ENCODE peak calls at places on chromosomes 6 and 20, in ten cellular contexts. One of them, this sample, is unnamed.

GRCh38 chr6:108690326-108691000 is 129.7 kb downstream of the FOXO3 start:
- DNase-seq in AG04450: no peak
- DNase-seq in heart right ventricle: no peak
- DNase-seq in heart left ventricle: no peak
- DNase-seq in ascending aorta: no peak
- DNase-seq in sigmoid colon: no peak
- DNase-seq in HepG2: no peak
- DNase-seq in mammary epithelial cell: peak; percentile 61
- DNase-seq in GM23338: no peak
- DNase-seq in CD8-positive, alpha-beta T cell: no peak
- DNase-seq in this sample: peak; percentile 53

GRCh38 chr6:41560440-41561192 is 14.4 kb downstream of the FOXP4 start:
- DNase-seq in sigmoid colon: peak; percentile 84
- DNase-seq in HepG2: no peak
- DNase-seq in heart right ventricle: peak; percentile 75
- DNase-seq in ascending aorta: no peak
- DNase-seq in mammary epithelial cell: no peak
- DNase-seq in GM23338: peak; percentile 92
- DNase-seq in heart left ventricle: peak; percentile 84
- DNase-seq in CD8-positive, alpha-beta T cell: peak; percentile 67
- DNase-seq in AG04450: no peak
- DNase-seq in this sample: peak; percentile 74

GRCh38 chr6:130076512-130076911 is 58.1 kb downstream of the L3MBTL3 start:
- DNase-seq in mammary epithelial cell: no peak
- DNase-seq in CD8-positive, alpha-beta T cell: no peak
- DNase-seq in sigmoid colon: no peak
- DNase-seq in AG04450: peak; percentile 1
- DNase-seq in HepG2: peak; percentile 6
- DNase-seq in heart right ventricle: no peak
- DNase-seq in GM23338: no peak
- DNase-seq in ascending aorta: no peak
- DNase-seq in heart left ventricle: no peak
- DNase-seq in this sample: no peak

GRCh38 chr20:25191051-25191450 is 4.5 kb upstream of the ENTPD6 start:
- DNase-seq in GM23338: no peak
- DNase-seq in sigmoid colon: no peak
- DNase-seq in AG04450: no peak
- DNase-seq in mammary epithelial cell: no peak
- DNase-seq in CD8-positive, alpha-beta T cell: no peak
- DNase-seq in HepG2: no peak
- DNase-seq in heart right ventricle: peak; percentile 55
- DNase-seq in heart left ventricle: no peak
- DNase-seq in ascending aorta: no peak
- DNase-seq in this sample: no peak

GRCh38 chr20:63881451-63882226 is 13.3 kb upstream of the DNAJC5 start:
- DNase-seq in ascending aorta: no peak
- DNase-seq in AG04450: no peak
- DNase-seq in mammary epithelial cell: no peak
- DNase-seq in CD8-positive, alpha-beta T cell: no peak
- DNase-seq in heart right ventricle: no peak
- DNase-seq in GM23338: peak; percentile 40
- DNase-seq in HepG2: no peak
- DNase-seq in heart left ventricle: no peak
- DNase-seq in sigmoid colon: no peak
- DNase-seq in this sample: no peak

GRCh38 chr6:33926451-33926850 is 122.6 kb upstream of the MLN start:
- DNase-seq in HepG2: no peak
- DNase-seq in CD8-positive, alpha-beta T cell: no peak
- DNase-seq in heart left ventricle: no peak
- DNase-seq in mammary epithelial cell: peak; percentile 6
- DNase-seq in GM23338: peak; percentile 88
- DNase-seq in ascending aorta: no peak
- DNase-seq in heart right ventricle: no peak
- DNase-seq in AG04450: no peak
- DNase-seq in sigmoid colon: no peak
- DNase-seq in this sample: no peak

GRCh38 chr20:53736757-53737403 is 143.2 kb upstream of the ZNF217 start:
- DNase-seq in HepG2: no peak
- DNase-seq in mammary epithelial cell: peak; percentile 57
- DNase-seq in GM23338: peak; percentile 80
- DNase-seq in heart left ventricle: no peak
- DNase-seq in sigmoid colon: no peak
- DNase-seq in AG04450: no peak
- DNase-seq in heart right ventricle: no peak
- DNase-seq in CD8-positive, alpha-beta T cell: no peak
- DNase-seq in ascending aorta: no peak
- DNase-seq in this sample: no peak

GRCh38 chr6:116562614-116563013 is 8.7 kb upstream of the RWDD1 start:
- DNase-seq in CD8-positive, alpha-beta T cell: no peak
- DNase-seq in heart right ventricle: no peak
- DNase-seq in sigmoid colon: no peak
- DNase-seq in heart left ventricle: no peak
- DNase-seq in ascending aorta: no peak
- DNase-seq in mammary epithelial cell: no peak
- DNase-seq in GM23338: no peak
- DNase-seq in AG04450: no peak
- DNase-seq in HepG2: no peak
- DNase-seq in this sample: peak; percentile 77

DNA sequence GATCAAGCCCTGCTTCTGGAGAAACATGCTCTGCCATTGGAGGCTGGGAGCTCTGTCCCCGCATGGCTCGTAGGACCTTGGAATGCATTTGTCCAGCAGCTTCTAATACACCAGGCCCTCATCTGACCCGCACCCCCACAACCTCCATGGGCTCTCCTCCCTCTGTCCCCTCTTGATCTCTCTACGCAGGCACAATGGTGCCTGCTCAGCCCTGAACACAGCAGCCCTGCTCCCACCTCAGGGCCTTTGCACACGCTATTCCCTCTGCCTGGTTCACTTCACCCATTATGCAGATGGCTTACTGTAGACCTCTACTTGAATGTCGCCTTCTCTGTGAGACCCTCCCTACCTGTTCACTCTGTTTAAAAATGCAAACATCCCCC is 27.0 kb upstream of the PTGIS start:
- DNase-seq in CD8-positive, alpha-beta T cell: no peak
- DNase-seq in HepG2: no peak
- DNase-seq in ascending aorta: no peak
- DNase-seq in heart right ventricle: no peak
- DNase-seq in mammary epithelial cell: no peak
- DNase-seq in GM23338: no peak
- DNase-seq in heart left ventricle: no peak
- DNase-seq in AG04450: no peak
- DNase-seq in sigmoid colon: no peak
- DNase-seq in this sample: no peak
- H3K27me3 ChIP-seq in CD8-positive, alpha-beta T cell: no peaks in the 10 kb centered on the region
- H3K27me3 ChIP-seq in HepG2: no peaks in the 10 kb centered on the region
- H3K27me3 ChIP-seq in ascending aorta: no peaks in the 10 kb centered on the region
- H3K27me3 ChIP-seq in heart right ventricle: no peaks in the 10 kb centered on the region
- H3K27me3 ChIP-seq in mammary epithelial cell: no peaks in the 10 kb centered on the region
- H3K27me3 ChIP-seq in GM23338: no peaks in the 10 kb centered on the region
- H3K27me3 ChIP-seq in heart left ventricle: no peaks in the 10 kb centered on the region
- H3K27me3 ChIP-seq in AG04450: no peaks in the 10 kb centered on the region
- H3K27me3 ChIP-seq in sigmoid colon: no peaks in the 10 kb centered on the region
- H3K27me3 ChIP-seq in this sample: no peaks in the 10 kb centered on the region

GRCh38 chr6:27770724-27771123 is 141.5 kb downstream of the OR2B2 start:
- DNase-seq in ascending aorta: no peak
- DNase-seq in mammary epithelial cell: no peak
- DNase-seq in heart right ventricle: no peak
- DNase-seq in sigmoid colon: no peak
- DNase-seq in heart left ventricle: no peak
- DNase-seq in AG04450: no peak
- DNase-seq in HepG2: no peak
- DNase-seq in GM23338: peak; percentile 95
- DNase-seq in CD8-positive, alpha-beta T cell: no peak
- DNase-seq in this sample: no peak

GRCh38 chr6:27768556-27768955 is 143.6 kb downstream of the OR2B2 start:
- DNase-seq in AG04450: no peak
- DNase-seq in mammary epithelial cell: no peak
- DNase-seq in GM23338: no peak
- DNase-seq in heart right ventricle: no peak
- DNase-seq in ascending aorta: no peak
- DNase-seq in HepG2: no peak
- DNase-seq in sigmoid colon: no peak
- DNase-seq in CD8-positive, alpha-beta T cell: no peak
- DNase-seq in heart left ventricle: no peak
- DNase-seq in this sample: no peak

GRCh38 chr6:27775796-27776184 is 136.4 kb downstream of the OR2B2 start:
- DNase-seq in CD8-positive, alpha-beta T cell: no peak
- DNase-seq in heart right ventricle: no peak
- DNase-seq in HepG2: no peak
- DNase-seq in GM23338: no peak
- DNase-seq in heart left ventricle: no peak
- DNase-seq in mammary epithelial cell: peak; percentile 34
- DNase-seq in sigmoid colon: no peak
- DNase-seq in ascending aorta: no peak
- DNase-seq in AG04450: no peak
- DNase-seq in this sample: no peak

GRCh38 chr6:27771240-27771639 is 141.0 kb downstream of the OR2B2 start:
- DNase-seq in AG04450: no peak
- DNase-seq in HepG2: no peak
- DNase-seq in GM23338: no peak
- DNase-seq in CD8-positive, alpha-beta T cell: no peak
- DNase-seq in mammary epithelial cell: no peak
- DNase-seq in heart left ventricle: no peak
- DNase-seq in ascending aorta: no peak
- DNase-seq in heart right ventricle: no peak
- DNase-seq in sigmoid colon: no peak
- DNase-seq in this sample: no peak

DNA sequence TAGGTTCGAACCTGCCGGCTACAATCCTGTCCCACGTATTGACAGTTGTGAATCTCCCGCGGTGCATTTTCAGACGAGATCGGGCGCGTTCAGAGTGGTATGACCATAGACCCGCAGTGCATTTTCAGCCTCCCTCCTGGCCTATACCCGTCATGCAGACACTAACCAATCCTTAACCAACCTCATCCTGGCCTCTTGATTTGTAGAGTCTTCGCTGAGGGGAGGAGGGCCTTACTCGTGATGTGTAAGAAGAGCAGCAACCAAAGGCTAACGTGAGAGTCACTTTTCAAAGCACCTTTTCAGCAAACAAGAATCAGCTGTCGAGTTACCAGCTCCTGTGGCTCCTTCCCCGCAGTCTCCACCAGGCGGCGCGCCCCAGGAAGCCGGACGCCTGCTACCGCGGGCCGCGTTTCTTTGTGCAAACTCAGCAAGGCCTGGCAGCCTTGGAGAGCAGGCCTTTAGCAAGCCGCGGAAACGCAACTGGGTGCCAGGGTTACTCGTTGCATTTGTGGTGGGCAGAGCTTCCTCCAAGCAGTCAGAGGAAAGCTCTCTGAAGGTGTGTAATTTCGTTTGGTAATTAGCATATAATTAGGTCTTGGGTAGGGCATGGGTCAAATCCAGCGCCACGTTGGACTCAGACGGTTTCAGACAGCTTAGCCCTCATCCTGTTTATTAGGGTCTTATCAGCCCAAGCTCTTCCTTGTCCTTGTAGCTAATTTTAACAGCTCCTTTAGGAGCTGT is 139.8 kb downstream of the OR2B2 start:
- DNase-seq in AG04450: peak; percentile 66
- DNase-seq in ascending aorta: peak; percentile 51
- DNase-seq in CD8-positive, alpha-beta T cell: peak; percentile 79
- DNase-seq in heart right ventricle: peak; percentile 88
- DNase-seq in heart left ventricle: peak; percentile 94
- DNase-seq in HepG2: peak; percentile 81
- DNase-seq in mammary epithelial cell: peak; percentile 90
- DNase-seq in GM23338: peak; percentile 95
- DNase-seq in sigmoid colon: peak; percentile 91
- DNase-seq in this sample: peak; percentile 89
- H3K27ac ChIP-seq in AG04450: no peak overlapping the region
- H3K27ac ChIP-seq in ascending aorta: no peak overlapping the region
- H3K27ac ChIP-seq in CD8-positive, alpha-beta T cell: no peak overlapping the region
- H3K27ac ChIP-seq in heart right ventricle: no peak overlapping the region
- H3K27ac ChIP-seq in heart left ventricle: no peak overlapping the region
- H3K27ac ChIP-seq in HepG2: peak overlapping the region; percentile 56
- H3K27ac ChIP-seq in mammary epithelial cell: no peak overlapping the region
- H3K27ac ChIP-seq in GM23338: no peak overlapping the region
- H3K27ac ChIP-seq in sigmoid colon: no peak overlapping the region
- H3K27ac ChIP-seq in this sample: no peak overlapping the region

GRCh38 chr6:558089-558488 is 98.8 kb downstream of the HUS1B start:
- DNase-seq in GM23338: no peak
- DNase-seq in heart left ventricle: no peak
- DNase-seq in heart right ventricle: no peak
- DNase-seq in HepG2: no peak
- DNase-seq in CD8-positive, alpha-beta T cell: no peak
- DNase-seq in sigmoid colon: no peak
- DNase-seq in ascending aorta: no peak
- DNase-seq in mammary epithelial cell: no peak
- DNase-seq in AG04450: no peak
- DNase-seq in this sample: no peak
- TF ChIP-seq CTCF in GM23338: no peak
- TF ChIP-seq CTCF in heart left ventricle: peak; percentile 8
- TF ChIP-seq CTCF in heart right ventricle: peak; percentile 26
- TF ChIP-seq CTCF in HepG2: no peak
- TF ChIP-seq CTCF in CD8-positive, alpha-beta T cell: no peak
- TF ChIP-seq CTCF in sigmoid colon: no peak
- TF ChIP-seq CTCF in ascending aorta: no peak
- TF ChIP-seq CTCF in mammary epithelial cell: peak; percentile 7
- TF ChIP-seq CTCF in AG04450: peak; percentile 31
- TF ChIP-seq CTCF in this sample: peak; percentile 31

GRCh38 chr20:44851545-44851944 is 34.0 kb upstream of the YWHAB start:
- DNase-seq in ascending aorta: no peak
- DNase-seq in mammary epithelial cell: no peak
- DNase-seq in sigmoid colon: no peak
- DNase-seq in GM23338: no peak
- DNase-seq in AG04450: no peak
- DNase-seq in CD8-positive, alpha-beta T cell: no peak
- DNase-seq in heart left ventricle: no peak
- DNase-seq in heart right ventricle: no peak
- DNase-seq in HepG2: no peak
- DNase-seq in this sample: no peak

GRCh38 chr20:44850272-44850671 is 35.2 kb upstream of the YWHAB start:
- DNase-seq in mammary epithelial cell: no peak
- DNase-seq in AG04450: no peak
- DNase-seq in heart right ventricle: no peak
- DNase-seq in HepG2: no peak
- DNase-seq in ascending aorta: no peak
- DNase-seq in GM23338: no peak
- DNase-seq in CD8-positive, alpha-beta T cell: no peak
- DNase-seq in sigmoid colon: no peak
- DNase-seq in heart left ventricle: no peak
- DNase-seq in this sample: no peak

GRCh38 chr20:44848254-44849015 is 37.1 kb upstream of the YWHAB start:
- DNase-seq in HepG2: no peak
- DNase-seq in heart right ventricle: no peak
- DNase-seq in GM23338: no peak
- DNase-seq in heart left ventricle: no peak
- DNase-seq in ascending aorta: no peak
- DNase-seq in sigmoid colon: no peak
- DNase-seq in CD8-positive, alpha-beta T cell: no peak
- DNase-seq in mammary epithelial cell: peak; percentile 23
- DNase-seq in AG04450: no peak
- DNase-seq in this sample: no peak

GRCh38 chr20:44850883-44851282 is 34.6 kb upstream of the YWHAB start:
- DNase-seq in mammary epithelial cell: no peak
- DNase-seq in sigmoid colon: no peak
- DNase-seq in AG04450: no peak
- DNase-seq in CD8-positive, alpha-beta T cell: no peak
- DNase-seq in ascending aorta: no peak
- DNase-seq in heart left ventricle: no peak
- DNase-seq in GM23338: no peak
- DNase-seq in HepG2: no peak
- DNase-seq in heart right ventricle: no peak
- DNase-seq in this sample: no peak

DNA sequence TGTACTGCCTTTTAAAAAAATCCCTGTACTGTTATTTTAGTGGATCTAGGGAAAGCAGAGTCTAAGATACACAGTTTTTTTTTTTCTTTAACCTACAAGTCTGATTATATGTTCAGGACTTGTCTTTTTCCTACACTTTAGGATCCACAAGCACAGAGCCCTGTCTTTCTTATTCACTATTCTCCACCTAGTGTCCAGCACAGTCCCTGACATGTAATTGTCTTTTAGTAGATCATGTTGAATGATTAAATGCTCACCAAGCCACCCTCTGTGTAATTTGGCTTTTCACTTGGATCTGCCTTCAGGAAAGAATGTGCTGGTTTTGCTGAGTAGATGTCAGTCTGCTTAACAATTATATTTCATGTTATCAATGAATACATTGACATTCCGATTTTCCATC is 35.8 kb upstream of the YWHAB start:
- DNase-seq in sigmoid colon: no peak
- DNase-seq in mammary epithelial cell: no peak
- DNase-seq in CD8-positive, alpha-beta T cell: no peak
- DNase-seq in AG04450: no peak
- DNase-seq in HepG2: no peak
- DNase-seq in heart right ventricle: no peak
- DNase-seq in heart left ventricle: no peak
- DNase-seq in GM23338: no peak
- DNase-seq in ascending aorta: no peak
- DNase-seq in this sample: no peak
- H3K27me3 ChIP-seq in sigmoid colon: peaks cover 3% of the 10 kb centered on the region
- H3K27me3 ChIP-seq in mammary epithelial cell: no peaks in the 10 kb centered on the region
- H3K27me3 ChIP-seq in CD8-positive, alpha-beta T cell: no peaks in the 10 kb centered on the region
- H3K27me3 ChIP-seq in AG04450: peaks cover 7% of the 10 kb centered on the region
- H3K27me3 ChIP-seq in HepG2: no peaks in the 10 kb centered on the region
- H3K27me3 ChIP-seq in heart right ventricle: no peaks in the 10 kb centered on the region
- H3K27me3 ChIP-seq in heart left ventricle: no peaks in the 10 kb centered on the region
- H3K27me3 ChIP-seq in GM23338: no peaks in the 10 kb centered on the region
- H3K27me3 ChIP-seq in ascending aorta: no peaks in the 10 kb centered on the region
- H3K27me3 ChIP-seq in this sample: no peaks in the 10 kb centered on the region

This sample was measured in cardiac muscle cell.